ENCODE peak calls at places on chromosomes 12 and 14, in eight cellular contexts. B is iPS-NIHi11; K is NCI-H2081; T is ovary; I is activated gamma-delta T cell; X is hypothalamus; W is stimulated activated CD4-positive, alpha-beta T cell treated with anti-CD3 and anti-CD28 coated beads, Interleukin-1b, Interleukin-23, amount 100 ng/mL, for 4 hours; P is sciatic nerve. U is an unnamed sample.

GRCh38 chr14:69592923-69593677 is 18.3 kb upstream of the SUSD6 start:
- DNase-seq in K (peak; percentile 46), T (peak; percentile 80), I (no peak), X (no peak), B (no peak), P (peak; percentile 78), W (no peak), U (no peak)

GRCh38 chr14:96989293-96989692 is 192.1 kb downstream of the VRK1 start:
- DNase-seq in I (no peak), K (no peak), B (no peak), T (no peak), W (no peak), P (no peak), X (no peak), U (no peak)

GRCh38 chr12:32839828-32840227 is 56.7 kb downstream of the PKP2 start:
- DNase-seq in B (no peak), P (no peak), W (no peak), K (no peak), T (no peak), X (no peak), I (no peak), U (no peak)

GRCh38 chr12:53949631-53950440 is 4.9 kb upstream of the HOXC12 start:
- DNase-seq in P (no peak), K (no peak), W (no peak), X (no peak), I (no peak), B (no peak), T (no peak), U (no peak)

GRCh38 chr14:33676135-33676566 is 274.7 kb downstream of the EGLN3 start:
- DNase-seq in B (peak; percentile 66), X (peak; percentile 10), P (peak; percentile 61), T (no peak), W (no peak), I (no peak), K (peak; percentile 45), U (no peak)

GRCh38 chr12:109555431-109556315 is 17.6 kb downstream of the MMAB start:
- DNase-seq in T (no peak), I (no peak), X (no peak), B (no peak), K (no peak), W (no peak), P (no peak), U (no peak)

GRCh38 chr14:57388072-57388471 is 2.3 kb upstream of the NAA30 start:
- DNase-seq in B (no peak), W (no peak), K (no peak), T (no peak), I (no peak), X (no peak), P (no peak), U (no peak)

GRCh38 chr12:10235761-10236631 is 23.3 kb downstream of the GABARAPL1 start:
- DNase-seq in I (no peak), B (peak; percentile 60), T (peak; percentile 52), P (no peak), K (peak; percentile 13), X (no peak), W (peak; percentile 30), U (no peak)

GRCh38 chr14:73238262-73238852 is 1.1 kb downstream of the PAPLN start:
- DNase-seq in K (no peak), B (no peak), X (no peak), T (peak; percentile 54), W (no peak), P (no peak), I (no peak), U (no peak)

GRCh38 chr12:102415515-102415914 is 64.8 kb downstream of the IGF1 start:
- DNase-seq in W (no peak), P (no peak), X (no peak), T (no peak), K (no peak), I (no peak), B (no peak), U (no peak)

GRCh38 chr12:132617135-132617701 is 1.4 kb upstream of the P2RX2 start:
- DNase-seq in P (no peak), K (no peak), X (no peak), I (no peak), T (no peak), W (no peak), B (no peak), U (no peak)

GRCh38 chr14:103679351-103679750 is 35.9 kb downstream of the XRCC3 start:
- DNase-seq in I (no peak), P (peak; percentile 66), T (peak; percentile 49), W (peak; percentile 37), B (peak; percentile 78), K (peak; percentile 19), X (no peak), U (peak; percentile 29)

GRCh38 chr14:76351941-76352340 is 24.0 kb upstream of the ESRRB start:
- DNase-seq in X (no peak), K (no peak), P (no peak), B (no peak), W (no peak), I (no peak), T (no peak), U (no peak)

GRCh38 chr14:74765721-74766120 is 2.6 kb downstream of the YLPM1 start:
- DNase-seq in K (no peak), T (no peak), W (no peak), P (no peak), X (no peak), B (no peak), I (no peak), U (no peak)

GRCh38 chr14:30375280-30375892 is 183.6 kb upstream of the G2E3 start:
- DNase-seq in X (no peak), P (peak; percentile 77), K (peak; percentile 64), W (peak; percentile 49), I (no peak), B (peak; percentile 72), T (peak; percentile 40), U (peak; percentile 6)

GRCh38 chr12:67545298-67545697 is 103.2 kb upstream of the DYRK2 start:
- DNase-seq in X (no peak), W (no peak), T (no peak), K (no peak), P (no peak), I (no peak), B (no peak), U (no peak)

GRCh38 chr14:87613856-87614255 is 379.1 kb downstream of the GALC start:
- DNase-seq in I (no peak), X (no peak), T (no peak), W (no peak), P (no peak), K (no peak), B (no peak), U (no peak)

GRCh38 chr14:53384073-53384472 is 230.9 kb upstream of the DDHD1 start:
- DNase-seq in B (no peak), X (no peak), I (no peak), K (no peak), P (no peak), T (no peak), W (no peak), U (no peak)

GRCh38 chr12:19480459-19480858 is 41.2 kb downstream of the AEBP2 start:
- DNase-seq in I (no peak), X (no peak), W (no peak), B (no peak), K (no peak), P (no peak), T (no peak), U (no peak)

U was measured in T-cell.